ENCODE peak calls at places on chromosomes 4 and X, in six cellular contexts. E, T, L, S, M and G are unnamed samples.

GRCh38 chrX:28586291-28586690 is 955 bp upstream of the IL1RAPL1 start:
- DNase-seq in E (no peak), T (no peak), L (no peak), S (no peak), M (no peak), G (peak)

GRCh38 chrX:43582540-43582913 is 73.6 kb upstream of the MAOA start:
- DNase-seq in E (no peak), T (no peak), L (no peak), S (no peak), M (no peak), G (no peak)

GRCh38 chrX:70444326-70445196 is at the start of gene DLG3:
- DNase-seq in E (no peak), T (no peak), L (no peak), S (no peak), M (no peak), G (peak)

GRCh38 chr4:24801136-24801855 is 5.9 kb downstream of the SOD3 start:
- DNase-seq in E (no peak), T (peak), L (no peak), S (no peak), M (no peak), G (no peak)

GRCh38 chr4:10354746-10355145 is 102.5 kb downstream of the ZNF518B start:
- DNase-seq in E (no peak), T (no peak), L (no peak), S (no peak), M (no peak), G (no peak)

GRCh38 chr4:151669990-151670389 is 90.8 kb downstream of the GATB start:
- DNase-seq in E (no peak), T (no peak), L (no peak), S (no peak), M (no peak), G (no peak)

GRCh38 chr4:141020801-141021261 is 112.4 kb downstream of the RNF150 start:
- DNase-seq in E (no peak), T (no peak), L (no peak), S (no peak), M (no peak), G (peak)

GRCh38 chrX:34612036-34612435 is 45.0 kb downstream of the TMEM47 start:
- DNase-seq in E (no peak), T (no peak), L (no peak), S (no peak), M (no peak), G (peak)

GRCh38 chrX:153807976-153808375 is 13.5 kb downstream of the SSR4 start:
- DNase-seq in E (no peak), T (no peak), L (no peak), S (no peak), M (no peak), G (no peak)

GRCh38 chr4:18398661-18399060 is 377.1 kb upstream of the LCORL start:
- DNase-seq in E (no peak), T (no peak), L (no peak), S (no peak), M (no peak), G (no peak)

GRCh38 chr4:95181446-95182306 is 367.1 kb downstream of the UNC5C start:
- DNase-seq in E (no peak), T (no peak), L (no peak), S (no peak), M (no peak), G (peak)

GRCh38 chr4:53905935-53906377 is 158.4 kb downstream of the CHIC2 start:
- DNase-seq in E (peak), T (no peak), L (peak), S (no peak), M (no peak), G (peak)

GRCh38 chr4:24042094-24042493 is 152.2 kb upstream of the PPARGC1A start:
- DNase-seq in E (no peak), T (no peak), L (no peak), S (no peak), M (no peak), G (peak)

GRCh38 chr4:151792525-151792924 is 31.7 kb upstream of the GATB start:
- DNase-seq in E (no peak), T (no peak), L (no peak), S (no peak), M (no peak), G (no peak)

GRCh38 chr4:70559924-70560323 is 32.1 kb upstream of the AMBN start:
- DNase-seq in E (no peak), T (no peak), L (no peak), S (no peak), M (no peak), G (peak)

GRCh38 chr4:26905172-26905571 is 44.5 kb downstream of the STIM2 start:
- DNase-seq in E (no peak), T (no peak), L (no peak), S (no peak), M (no peak), G (no peak)

GRCh38 chr4:140186651-140187315 is 32.8 kb upstream of the MAML3 start:
- DNase-seq in E (peak), T (no peak), L (no peak), S (no peak), M (no peak), G (peak)

GRCh38 chrX:133923113-133923512 is 62.3 kb downstream of the GPC3 start:
- DNase-seq in E (no peak), T (no peak), L (peak), S (no peak), M (peak), G (peak)

GRCh38 chrX:71178908-71179307 is 34.3 kb downstream of the NLGN3 start:
- DNase-seq in E (peak), T (no peak), L (peak), S (no peak), M (peak), G (peak)

GRCh38 chrX:261167-261857 is 19.9 kb upstream of the PLCXD1 start:
- DNase-seq in E (no peak), T (peak), L (no peak), S (no peak), M (no peak), G (no peak)

GRCh38 chr4:169080970-169081369 is 70.9 kb upstream of the CBR4 start:
- DNase-seq in E (no peak), T (no peak), L (no peak), S (no peak), M (no peak), G (peak)

GRCh38 chrX:150236304-150236703 is 126.8 kb upstream of the MAMLD1 start:
- DNase-seq in E (no peak), T (no peak), L (no peak), S (no peak), M (no peak), G (no peak)

GRCh38 chr4:1168291-1169031 is 3.9 kb downstream of the SPON2 start:
- DNase-seq in E (no peak), T (peak), L (no peak), S (no peak), M (no peak), G (no peak)

GRCh38 chr4:41157009-41157408 is 57.3 kb downstream of the APBB2 start:
- DNase-seq in E (no peak), T (no peak), L (no peak), S (no peak), M (no peak), G (no peak)

GRCh38 chrX:15151267-15152196 is 118.4 kb downstream of the ASB9 start:
- DNase-seq in E (no peak), T (no peak), L (peak), S (no peak), M (no peak), G (peak)

GRCh38 chr4:152301381-152301780 is 234.5 kb downstream of the FBXW7 start:
- DNase-seq in E (no peak), T (no peak), L (no peak), S (no peak), M (no peak), G (no peak)

GRCh38 chrX:97039363-97040029 is 155.8 kb downstream of the RPA4 start:
- DNase-seq in E (peak), T (peak), L (no peak), S (no peak), M (no peak), G (peak)

GRCh38 chr4:31026216-31026615 is 306.0 kb downstream of the PCDH7 start:
- DNase-seq in E (no peak), T (no peak), L (no peak), S (no peak), M (no peak), G (no peak)

GRCh38 chrX:38717871-38718270 is 83.4 kb upstream of the MID1IP1 start:
- DNase-seq in E (no peak), T (no peak), L (peak), S (no peak), M (no peak), G (peak)

GRCh38 chrX:318739-319578 is at the start of gene GTPBP6:
- DNase-seq in E (peak), T (peak), L (peak), S (peak), M (peak), G (peak)

GRCh38 chrX:46477435-46477834 is 67.8 kb downstream of the ZNF674 start:
- DNase-seq in E (no peak), T (no peak), L (no peak), S (no peak), M (no peak), G (peak)

GRCh38 chrX:97402903-97403302 is 519.2 kb downstream of the RPA4 start:
- DNase-seq in E (no peak), T (no peak), L (no peak), S (no peak), M (no peak), G (no peak)

GRCh38 chrX:47707031-47707780 is 48.2 kb upstream of the UXT start:
- DNase-seq in E (no peak), T (no peak), L (no peak), S (no peak), M (no peak), G (peak)

GRCh38 chr4:159009521-159009920 is 93.4 kb upstream of the RAPGEF2 start:
- DNase-seq in E (no peak), T (no peak), L (no peak), S (no peak), M (no peak), G (no peak)

GRCh38 chrX:154531626-154532025 is 15.0 kb downstream of the G6PD start:
- DNase-seq in E (no peak), T (peak), L (no peak), S (no peak), M (no peak), G (peak)

GRCh38 chr4:137664055-137664405 is 131.7 kb upstream of the PCDH18 start:
- DNase-seq in E (no peak), T (no peak), L (no peak), S (no peak), M (no peak), G (peak)

GRCh38 chr4:108788731-108789130 is 25.9 kb upstream of the ETNPPL start:
- DNase-seq in E (no peak), T (no peak), L (no peak), S (no peak), M (no peak), G (no peak)

GRCh38 chrX:68927178-68927577 is 98.4 kb downstream of the EFNB1 start:
- DNase-seq in E (no peak), T (no peak), L (no peak), S (no peak), M (no peak), G (no peak)

GRCh38 chr4:20456416-20456815 is 204.7 kb downstream of the SLIT2 start:
- DNase-seq in E (no peak), T (no peak), L (no peak), S (no peak), M (no peak), G (no peak)

GRCh38 chr4:130210871-130211270 is 1114.9 kb downstream of the C4orf33 start:
- DNase-seq in E (no peak), T (no peak), L (no peak), S (no peak), M (no peak), G (peak)